ENCODE peak calls at places on chromosomes 4 and X, in five cellular contexts. J, B, F, G and C are unnamed samples. For H3K36me3, the result is how much of the 10 kb centered on the place peaks cover.

GRCh38 chr4:26459054-26459755 is 31.1 kb downstream of the CCKAR start:
- DNase-seq in J (peak), B (no peak), F (peak), G (no peak), C (no peak)

GRCh38 chrX:40012039-40012799 is 85.5 kb downstream of the BCOR start:
- DNase-seq in J (peak), B (peak), F (peak), G (peak), C (no peak)

GRCh38 chr4:156173481-156173880 is 219.8 kb upstream of the CTSO start:
- DNase-seq in J (no peak), B (no peak), F (no peak), G (no peak), C (no peak)

GRCh38 chr4:41644288-41644914 is 104.1 kb downstream of the PHOX2B start:
- DNase-seq in J (peak), B (peak), F (peak), G (peak), C (peak)

GRCh38 chr4:54102747-54103146 is 2.8 kb downstream of the GSX2 start:
- DNase-seq in J (no peak), B (no peak), F (no peak), G (no peak), C (no peak)

GRCh38 chr4:14719053-14719452 is 283.2 kb upstream of the CPEB2 start:
- DNase-seq in J (peak), B (no peak), F (peak), G (no peak), C (no peak)

GRCh38 chr4:107896158-107896645 is 35.1 kb upstream of the CYP2U1 start:
- DNase-seq in J (peak), B (no peak), F (peak), G (no peak), C (no peak)

GRCh38 chrX:69961365-69962072 is 88.2 kb downstream of the AWAT2 start:
- DNase-seq in J (peak), B (no peak), F (peak), G (no peak), C (no peak)

GRCh38 chr4:127604949-127605709 is 27.6 kb upstream of the INTU start:
- DNase-seq in J (peak), B (no peak), F (peak), G (no peak), C (no peak)

GRCh38 chr4:41360214-41360910 is 103.6 kb downstream of the UCHL1 start:
- DNase-seq in J (peak), B (peak), F (peak), G (no peak), C (no peak)

GRCh38 chrX:138925330-138925729 is 213.8 kb upstream of the FGF13 start:
- DNase-seq in J (peak), B (no peak), F (peak), G (peak), C (no peak)

GRCh38 chr4:22389240-22389871 is 126.5 kb downstream of the ADGRA3 start:
- DNase-seq in J (peak), B (no peak), F (peak), G (peak), C (no peak)

GRCh38 chr4:180926277-180926676 is 1316.9 kb upstream of the TENM3 start:
- DNase-seq in J (no peak), B (no peak), F (no peak), G (no peak), C (no peak)

GRCh38 chr4:8136972-8137710 is 21.5 kb downstream of the ABLIM2 start:
- DNase-seq in J (no peak), B (no peak), F (no peak), G (no peak), C (no peak)

GRCh38 chr4:54229631-54230478 is 762 bp downstream of the PDGFRA start:
- DNase-seq in J (peak), B (peak), F (peak), G (no peak), C (no peak)

GRCh38 chr4:1105662-1106061 is 7.7 kb downstream of the RNF212 start:
- DNase-seq in J (no peak), B (no peak), F (no peak), G (no peak), C (no peak)

GRCh38 chr4:177961709-177962380 is 519.6 kb upstream of the AGA start:
- DNase-seq in J (no peak), B (no peak), F (no peak), G (no peak), C (no peak)

GRCh38 chr4:157664726-157665125 is 444.2 kb downstream of the GRIA2 start:
- DNase-seq in J (peak), B (no peak), F (peak), G (no peak), C (no peak)

GRCh38 chrX:12360389-12360788 is 222.1 kb downstream of the FRMPD4 start:
- DNase-seq in J (peak), B (no peak), F (peak), G (no peak), C (no peak)

DNA sequence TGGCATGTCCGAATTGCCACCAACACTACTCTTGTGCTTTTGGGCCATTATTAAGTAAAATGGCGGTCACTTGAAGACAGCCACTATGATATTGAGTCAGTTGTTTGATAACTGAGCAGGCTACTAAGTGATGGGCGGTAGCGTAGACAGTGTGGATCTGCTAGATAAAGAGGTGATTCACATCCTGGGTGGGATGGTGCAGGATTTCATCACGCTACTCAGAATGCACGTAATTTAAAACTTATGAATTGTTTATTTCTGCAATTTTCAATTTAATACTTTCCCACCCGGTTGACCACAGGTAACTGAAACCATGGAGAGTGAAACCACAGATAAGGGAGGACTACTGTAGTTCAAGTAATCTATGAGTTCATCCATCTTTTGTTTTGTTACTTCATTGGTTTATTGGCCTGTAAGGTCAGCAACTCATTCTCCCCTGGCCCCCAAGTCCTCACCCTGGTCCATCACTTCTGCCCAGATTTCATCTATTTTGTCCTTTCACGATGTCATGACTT is 2.9 kb downstream of the ARAF start:
- DNase-seq in J (no peak), B (no peak), F (peak), G (no peak), C (no peak)
- H3K36me3 ChIP-seq in J (under half), B (under half), F (under half), G (under half), C (under half)

GRCh38 chr4:16018841-16019240 is 55.9 kb upstream of the FGFBP2 start:
- DNase-seq in J (no peak), B (no peak), F (no peak), G (no peak), C (no peak)
- H3K36me3 ChIP-seq in J (under half), B (under half), F (under half), G (under half), C (under half)

DNA sequence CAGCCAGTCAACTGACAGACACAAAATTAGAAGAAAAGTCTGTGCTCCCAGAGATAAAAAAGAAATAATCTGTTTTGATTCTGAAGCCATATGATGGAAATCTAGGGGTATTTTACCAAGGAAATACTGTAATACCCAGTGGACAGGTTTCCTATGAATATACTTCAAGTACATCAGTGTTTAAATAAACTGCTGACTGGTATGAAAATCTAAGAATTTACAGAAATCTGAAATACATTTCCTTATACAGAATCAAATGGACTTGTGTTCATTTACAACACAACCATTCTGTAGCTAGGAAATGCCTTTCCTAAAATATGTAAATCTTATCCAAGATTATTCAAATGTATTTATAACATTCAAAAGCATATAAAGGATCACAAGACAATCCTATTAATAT is 13.4 kb downstream of the YTHDC1 start:
- DNase-seq in J (no peak), B (no peak), F (no peak), G (no peak), C (no peak)
- H3K36me3 ChIP-seq in J (under half), B (under half), F (half or more), G (under half), C (under half)

GRCh38 chr4:77437079-77437478 is 168.5 kb upstream of the CXCL13 start:
- DNase-seq in J (no peak), B (no peak), F (no peak), G (no peak), C (no peak)

GRCh38 chr4:77430847-77431246 is 174.8 kb upstream of the CXCL13 start:
- DNase-seq in J (no peak), B (no peak), F (no peak), G (no peak), C (no peak)

GRCh38 chr4:77433102-77433733 is 172.4 kb upstream of the CXCL13 start:
- DNase-seq in J (peak), B (no peak), F (peak), G (peak), C (no peak)

GRCh38 chr4:77432702-77433101 is 172.9 kb upstream of the CXCL13 start:
- DNase-seq in J (no peak), B (no peak), F (no peak), G (no peak), C (no peak)

DNA sequence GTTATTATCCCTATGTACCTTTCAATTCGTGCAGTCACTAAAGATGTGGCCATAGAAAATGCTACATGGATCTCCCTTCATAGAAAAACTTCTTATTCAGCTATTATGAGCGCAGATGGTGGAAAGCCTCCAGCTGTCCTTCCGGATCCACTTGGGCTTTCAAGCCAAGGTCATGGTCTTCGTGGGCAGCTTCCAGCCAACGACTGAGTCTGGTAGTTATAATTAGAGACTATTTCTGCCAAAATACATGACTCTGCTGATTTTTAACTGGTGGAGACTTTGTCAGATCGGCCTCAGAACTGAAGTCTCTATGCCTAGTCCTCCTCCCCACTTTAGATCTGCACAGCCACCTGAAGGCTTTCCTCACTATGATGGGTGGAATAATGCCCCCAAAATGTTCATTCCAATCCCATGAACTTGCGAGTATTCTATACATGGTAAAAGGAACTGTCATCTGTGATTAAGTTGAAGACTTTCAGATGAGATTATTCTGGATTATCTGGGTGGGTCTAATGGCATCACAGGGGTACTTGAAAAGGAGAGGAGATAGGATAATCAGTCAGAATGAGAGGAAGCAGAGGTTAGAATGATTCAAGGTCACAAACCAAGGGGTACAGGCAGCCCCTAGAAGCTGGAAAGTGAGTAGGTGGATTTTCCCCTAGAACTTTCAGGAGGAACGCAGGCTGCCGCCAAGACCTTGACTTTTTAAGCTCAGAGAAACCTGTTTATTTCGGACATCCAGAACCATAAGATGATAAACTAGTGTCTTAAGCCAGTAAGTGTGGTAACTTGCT is 171.1 kb upstream of the CXCL13 start:
- DNase-seq in J (no peak), B (no peak), F (peak), G (peak), C (no peak)
- H3K36me3 ChIP-seq in J (under half), B (under half), F (under half), G (under half), C (under half)

DNA sequence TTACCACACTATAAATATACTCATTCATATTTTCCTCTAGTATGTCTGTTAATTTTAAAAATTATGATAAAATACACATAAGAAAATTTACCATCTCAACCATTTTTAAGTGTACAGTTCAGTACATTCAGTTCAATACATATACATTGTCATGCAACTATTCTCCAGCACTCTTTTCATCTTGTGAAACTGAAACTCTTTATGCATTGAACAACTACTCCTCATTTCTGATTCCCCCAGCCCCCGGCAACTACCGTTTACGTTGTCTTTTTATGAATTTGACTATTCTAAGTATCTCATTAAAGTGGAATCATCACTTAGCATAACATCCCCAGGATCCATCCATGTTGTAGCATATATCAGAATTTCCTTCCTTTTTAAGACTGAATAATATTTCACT is 8.7 kb downstream of the SMARCAD1 start:
- DNase-seq in J (no peak), B (no peak), F (no peak), G (no peak), C (no peak)
- H3K36me3 ChIP-seq in J (under half), B (under half), F (under half), G (under half), C (under half)

DNA sequence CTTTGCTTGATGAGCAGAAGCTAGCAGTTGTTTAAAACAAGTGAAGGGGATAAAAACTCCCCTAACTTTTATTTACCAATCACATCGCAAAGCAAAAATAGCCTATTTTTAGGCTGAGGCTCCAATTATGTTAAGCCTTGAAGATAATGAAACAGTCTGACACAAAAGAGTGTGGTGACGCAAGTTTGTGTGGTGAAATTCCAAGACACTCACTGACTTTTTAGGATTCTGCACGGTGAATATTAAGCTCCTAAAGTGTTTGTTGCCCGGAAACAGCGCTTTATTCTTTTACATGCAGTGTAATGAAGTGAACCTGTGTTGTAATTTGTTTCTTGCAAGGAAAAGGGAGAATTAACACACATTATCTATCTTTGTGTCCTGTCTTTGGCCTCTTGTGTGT is 74.8 kb downstream of the POLA1 start:
- DNase-seq in J (no peak), B (no peak), F (peak), G (no peak), C (no peak)
- H3K36me3 ChIP-seq in J (under half), B (under half), F (under half), G (under half), C (under half)